ENCODE peak calls at places on chromosomes 2 and 18, in seven cellular contexts. R, J, S, A, I, X and P are unnamed samples. For H3K4me1, the result is how much of the 10 kb centered on the place peaks cover.

GRCh38 chr18:13760047-13760446 is 33.6 kb downstream of the RNMT start:
- DNase-seq in R (no peak), J (no peak), S (no peak), X (no peak), I (no peak), A (no peak), P (no peak)

GRCh38 chr18:46458472-46458871 is 198.5 kb downstream of the LOXHD1 start:
- DNase-seq in X (no peak), I (no peak), A (no peak), S (no peak), R (peak), J (no peak), P (no peak)

GRCh38 chr2:32611366-32611765 is 16.5 kb upstream of the TTC27 start:
- DNase-seq in I (no peak), A (no peak), X (no peak), S (no peak), J (no peak), R (no peak), P (no peak)

GRCh38 chr2:216549926-216550690 is 51.5 kb downstream of the RPL37A start:
- DNase-seq in J (no peak), S (no peak), X (no peak), A (no peak), I (no peak), R (no peak), P (no peak)

GRCh38 chr2:178923546-178923945 is 116.3 kb upstream of the TTN start:
- DNase-seq in J (no peak), I (no peak), R (no peak), S (no peak), A (no peak), X (no peak), P (no peak)

GRCh38 chr2:178420463-178420990 is 30.4 kb downstream of the PRKRA start:
- DNase-seq in I (no peak), J (no peak), S (no peak), A (no peak), R (no peak), X (no peak), P (no peak)

GRCh38 chr2:96823203-96823602 is 7.1 kb downstream of the CNNM3 start:
- DNase-seq in I (no peak), S (no peak), X (no peak), R (no peak), A (peak), J (no peak), P (no peak)

GRCh38 chr2:207044380-207044779 is 105.1 kb downstream of the CPO start:
- DNase-seq in I (no peak), X (no peak), S (no peak), A (no peak), J (no peak), R (no peak), P (no peak)

GRCh38 chr2:151071382-151071781 is 190.3 kb downstream of the RBM43 start:
- DNase-seq in X (no peak), I (peak), R (no peak), J (no peak), A (no peak), S (peak), P (no peak)

GRCh38 chr2:68251855-68252406 is 401 bp downstream of the PPP3R1 start:
- DNase-seq in S (peak), A (peak), X (peak), R (peak), I (no peak), J (peak), P (no peak)

GRCh38 chr2:70191244-70191735 is 471 bp upstream of the C2orf42 start:
- DNase-seq in J (no peak), A (no peak), X (no peak), I (no peak), S (no peak), R (no peak), P (no peak)

GRCh38 chr2:11498543-11499034 is 32.6 kb upstream of the E2F6 start:
- DNase-seq in R (no peak), I (no peak), A (peak), J (no peak), S (no peak), X (peak), P (peak)

GRCh38 chr2:166831930-166832329 is 56.4 kb upstream of the XIRP2 start:
- DNase-seq in J (no peak), R (no peak), S (no peak), I (peak), X (no peak), A (no peak), P (no peak)

DNA sequence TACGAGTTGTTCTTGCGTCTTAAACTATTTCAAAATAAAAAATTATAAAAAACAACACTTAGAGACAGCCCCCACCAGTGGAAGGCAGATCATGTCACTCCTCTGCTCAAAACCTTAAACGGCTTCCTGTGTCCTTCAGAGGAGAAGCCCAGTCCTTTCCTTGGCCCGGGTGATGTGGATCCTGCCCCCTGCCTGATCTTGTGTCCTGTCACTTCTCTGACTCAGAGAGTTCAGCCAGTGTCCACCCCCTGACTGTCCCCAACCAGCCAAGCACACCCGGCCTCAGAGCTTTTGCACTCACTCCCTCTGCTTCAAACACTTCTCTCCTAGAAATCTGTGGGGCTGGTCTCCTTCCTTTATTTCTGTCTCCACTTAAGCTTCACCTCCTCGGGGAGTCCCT is 35.4 kb downstream of the TOGARAM2 start:
- DNase-seq in J (no peak), R (no peak), A (peak), I (no peak), X (no peak), S (no peak), P (peak)
- H3K4me1 ChIP-seq in J (under half), R (under half), A (half or more), I (under half), X (under half), S (under half), P (under half)

GRCh38 chr2:159712929-159713575 is 746 bp downstream of the MARCHF7 start:
- DNase-seq in R (no peak), A (no peak), I (peak), S (peak), X (no peak), J (no peak), P (no peak)
- H3K4me1 ChIP-seq in R (under half), A (under half), I (under half), S (under half), X (under half), J (half or more), P (half or more)

DNA sequence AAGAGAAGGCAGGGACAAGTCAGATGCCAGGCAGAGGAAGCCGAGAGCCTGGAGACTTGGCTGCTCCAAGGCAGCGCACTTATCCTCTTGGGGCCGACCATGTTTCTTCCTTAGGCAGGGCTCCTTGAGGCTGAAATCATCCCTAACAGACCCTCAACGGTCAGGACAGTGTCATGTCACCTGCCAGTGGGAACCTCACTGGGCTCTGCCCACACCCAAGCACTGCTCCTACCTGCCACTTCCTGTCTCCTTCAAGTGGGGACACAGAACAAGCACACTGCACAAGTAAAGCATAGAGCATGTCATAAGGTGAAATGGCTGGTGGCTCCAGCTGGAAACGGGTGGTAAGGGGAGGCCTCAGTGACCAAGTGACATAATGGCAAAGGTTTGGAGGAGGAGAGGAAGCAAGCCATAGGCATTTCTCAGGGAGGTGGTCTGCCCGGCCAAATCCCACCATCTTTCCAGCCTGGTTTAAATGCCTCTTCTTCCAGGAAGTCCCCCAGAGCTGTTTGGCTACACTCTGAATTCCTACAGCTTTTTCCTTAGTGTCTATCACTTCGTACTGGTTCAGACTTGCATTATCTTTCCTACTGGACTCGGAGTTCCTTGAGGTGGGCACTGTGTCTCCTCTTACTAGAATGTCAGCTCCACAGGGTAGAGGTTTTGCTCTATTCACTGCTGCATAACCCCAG is 7.3 kb upstream of the ATOH8 start:
- DNase-seq in A (no peak), I (no peak), J (no peak), R (no peak), X (no peak), S (no peak), P (no peak)
- H3K4me1 ChIP-seq in A (half or more), I (under half), J (half or more), R (under half), X (under half), S (under half), P (half or more)

DNA sequence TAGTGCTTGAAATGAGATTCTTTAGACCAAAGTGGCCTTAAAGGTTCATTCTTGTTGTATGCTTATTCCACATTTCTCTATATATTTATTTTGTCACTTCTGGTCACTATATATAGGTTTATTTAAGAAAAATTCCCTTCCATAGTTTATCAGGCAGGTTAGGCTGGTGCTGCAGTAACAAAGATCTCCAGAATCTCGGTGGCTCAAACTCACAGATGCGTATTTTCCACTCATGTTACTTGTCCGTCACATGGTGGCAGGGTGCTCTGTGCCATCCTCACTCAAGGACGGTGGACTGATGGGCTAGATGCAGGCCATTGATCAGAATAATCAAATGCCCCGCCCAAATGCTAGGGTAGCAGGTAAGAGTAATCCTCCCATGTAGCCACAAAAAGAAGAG is 19.8 kb downstream of the SPTBN1 start:
- DNase-seq in R (no peak), X (no peak), I (no peak), S (no peak), J (no peak), A (no peak), P (no peak)
- H3K4me1 ChIP-seq in R (under half), X (under half), I (under half), S (under half), J (half or more), A (under half), P (half or more)

DNA sequence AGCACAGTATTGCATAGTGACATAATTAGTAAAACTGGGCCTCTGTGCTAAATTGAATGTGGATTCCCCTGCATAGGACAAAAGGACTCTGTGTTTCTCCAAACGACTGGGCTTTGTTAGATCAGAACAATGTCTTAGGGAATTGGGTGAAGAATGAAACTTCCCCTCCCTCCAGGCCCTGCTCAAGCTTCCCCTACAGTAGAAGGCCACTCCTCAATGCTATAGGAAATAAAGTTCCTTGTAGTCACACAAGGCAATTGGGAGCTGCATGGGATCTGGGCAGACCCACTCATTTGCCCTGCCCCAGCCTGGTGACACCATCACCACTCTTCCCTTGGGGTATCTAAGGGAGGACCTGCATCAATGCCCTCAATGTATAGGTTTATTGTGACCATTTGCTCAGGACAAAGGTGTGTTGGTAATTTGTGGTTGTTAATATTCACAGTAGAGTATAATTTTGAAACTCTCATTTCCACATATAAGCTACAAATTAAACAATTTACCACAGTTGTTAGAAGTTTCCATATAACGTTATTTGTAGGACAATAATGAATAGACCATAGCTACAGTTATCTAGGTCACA is 64.7 kb upstream of the DARS1 start:
- DNase-seq in X (no peak), R (no peak), S (no peak), A (no peak), I (no peak), J (no peak), P (no peak)
- H3K4me1 ChIP-seq in X (under half), R (under half), S (under half), A (under half), I (under half), J (under half), P (under half)

GRCh38 chr2:126975671-126976655 is 77.3 kb downstream of the TEX51 start:
- DNase-seq in S (no peak), R (no peak), X (no peak), I (no peak), A (no peak), J (no peak), P (no peak)
- H3K4me1 ChIP-seq in S (under half), R (under half), X (under half), I (under half), A (under half), J (under half), P (under half)